ENCODE peak calls at places on chromosomes 16 and 17, in seven cellular contexts. J, K, U, T, R, L and O are unnamed samples.

GRCh38 chr17:27762527-27763305 is 37.6 kb downstream of the NOS2 start:
- DNase-seq in K (peak; percentile 28), U (no peak), L (no peak), J (peak; percentile 19), R (no peak), T (no peak), O (no peak)

GRCh38 chr17:80160536-80160935 is 9.3 kb upstream of the CARD14 start:
- DNase-seq in K (no peak), L (peak; percentile 52), J (no peak), U (no peak), R (no peak), T (no peak), O (no peak)

GRCh38 chr17:66602659-66603363 is 232.1 kb upstream of the CACNG5 start:
- DNase-seq in K (no peak), U (peak; percentile 4), L (no peak), T (no peak), J (peak; percentile 88), R (no peak), O (no peak)

GRCh38 chr16:13904179-13904691 is 15.7 kb upstream of the ERCC4 start:
- DNase-seq in L (no peak), U (no peak), T (no peak), R (no peak), K (no peak), J (no peak), O (no peak)

GRCh38 chr16:77414752-77415231 is 20.0 kb downstream of the ADAMTS18 start:
- DNase-seq in L (no peak), J (peak; percentile 38), U (no peak), K (no peak), T (no peak), R (no peak), O (no peak)

GRCh38 chr16:87665193-87665592 is 62.9 kb downstream of the JPH3 start:
- DNase-seq in R (no peak), L (no peak), J (no peak), U (no peak), K (no peak), T (no peak), O (no peak)

GRCh38 chr16:11914210-11914758 is 1.5 kb downstream of the GSPT1 start:
- DNase-seq in K (no peak), J (no peak), U (no peak), R (no peak), L (no peak), T (no peak), O (no peak)

GRCh38 chr16:17277981-17278381 is 192.8 kb downstream of the XYLT1 start:
- DNase-seq in J (no peak), K (peak; percentile 76), T (no peak), L (no peak), R (peak; percentile 24), U (peak; percentile 8), O (no peak)

GRCh38 chr17:2849327-2849670 is 53.1 kb downstream of the RAP1GAP2 start:
- DNase-seq in K (no peak), J (no peak), R (no peak), T (no peak), U (no peak), L (peak; percentile 79), O (no peak)

GRCh38 chr17:36085710-36086268 is 4.2 kb downstream of the CCL3 start:
- DNase-seq in T (no peak), K (no peak), L (no peak), J (no peak), U (no peak), R (no peak), O (no peak)

GRCh38 chr17:79188679-79189078 is 114.1 kb downstream of the ENGASE start:
- DNase-seq in J (no peak), L (no peak), U (no peak), R (no peak), K (no peak), T (no peak), O (no peak)

GRCh38 chr17:40632206-40632605 is 15.4 kb downstream of the SMARCE1 start:
- DNase-seq in R (no peak), L (no peak), T (no peak), J (no peak), U (no peak), K (no peak), O (no peak)

GRCh38 chr17:81336930-81337325 is 41.8 kb upstream of the SLC38A10 start:
- DNase-seq in T (no peak), U (no peak), R (no peak), K (peak; percentile 26), L (no peak), J (no peak), O (no peak)

GRCh38 chr16:64983983-64984382 is 137.9 kb downstream of the CDH11 start:
- DNase-seq in T (peak; percentile 8), R (no peak), L (peak; percentile 32), K (peak; percentile 26), J (peak; percentile 80), U (peak; percentile 35), O (peak; percentile 32)

GRCh38 chr17:82887255-82888164 is 47.7 kb upstream of the ZNF750 start:
- DNase-seq in K (no peak), T (no peak), U (no peak), L (no peak), R (no peak), J (no peak), O (no peak)

GRCh38 chr16:80084614-80085013 is 456.2 kb upstream of the DYNLRB2 start:
- DNase-seq in K (peak; percentile 32), T (peak; percentile 26), J (peak; percentile 29), R (no peak), U (peak; percentile 4), L (no peak), O (no peak)

GRCh38 chr17:77323413-77324171 is 182.8 kb downstream of the SEC14L1 start:
- DNase-seq in R (no peak), J (peak; percentile 49), K (peak; percentile 45), U (no peak), L (peak; percentile 61), T (no peak), O (no peak)

GRCh38 chr17:64723781-64724180 is 61.7 kb upstream of the SMURF2 start:
- DNase-seq in L (no peak), T (no peak), J (no peak), R (no peak), U (no peak), K (no peak), O (no peak)

GRCh38 chr17:44005865-44006580 is 1.6 kb downstream of the NAGS start:
- DNase-seq in T (peak; percentile 16), K (peak; percentile 75), L (peak; percentile 77), J (no peak), R (no peak), U (no peak), O (no peak)

GRCh38 chr16:87114832-87115231 is 202.4 kb downstream of the C16orf95 start:
- DNase-seq in T (peak; percentile 18), R (no peak), U (no peak), L (no peak), K (no peak), J (no peak), O (no peak)

GRCh38 chr16:35752773-35753558 is 2293.6 kb downstream of the TP53TG3F start:
- DNase-seq in T (no peak), R (no peak), L (no peak), U (no peak), K (no peak), J (no peak), O (no peak)

GRCh38 chr17:34203018-34203646 is 52.0 kb upstream of the CCL2 start:
- DNase-seq in T (no peak), J (no peak), U (no peak), L (no peak), R (no peak), K (no peak), O (no peak)
- H3K27ac ChIP-seq in T (no peak overlapping the region), J (no peak overlapping the region), U (no peak overlapping the region), L (no peak overlapping the region), R (no peak overlapping the region), K (no peak overlapping the region), O (no peak overlapping the region)

DNA sequence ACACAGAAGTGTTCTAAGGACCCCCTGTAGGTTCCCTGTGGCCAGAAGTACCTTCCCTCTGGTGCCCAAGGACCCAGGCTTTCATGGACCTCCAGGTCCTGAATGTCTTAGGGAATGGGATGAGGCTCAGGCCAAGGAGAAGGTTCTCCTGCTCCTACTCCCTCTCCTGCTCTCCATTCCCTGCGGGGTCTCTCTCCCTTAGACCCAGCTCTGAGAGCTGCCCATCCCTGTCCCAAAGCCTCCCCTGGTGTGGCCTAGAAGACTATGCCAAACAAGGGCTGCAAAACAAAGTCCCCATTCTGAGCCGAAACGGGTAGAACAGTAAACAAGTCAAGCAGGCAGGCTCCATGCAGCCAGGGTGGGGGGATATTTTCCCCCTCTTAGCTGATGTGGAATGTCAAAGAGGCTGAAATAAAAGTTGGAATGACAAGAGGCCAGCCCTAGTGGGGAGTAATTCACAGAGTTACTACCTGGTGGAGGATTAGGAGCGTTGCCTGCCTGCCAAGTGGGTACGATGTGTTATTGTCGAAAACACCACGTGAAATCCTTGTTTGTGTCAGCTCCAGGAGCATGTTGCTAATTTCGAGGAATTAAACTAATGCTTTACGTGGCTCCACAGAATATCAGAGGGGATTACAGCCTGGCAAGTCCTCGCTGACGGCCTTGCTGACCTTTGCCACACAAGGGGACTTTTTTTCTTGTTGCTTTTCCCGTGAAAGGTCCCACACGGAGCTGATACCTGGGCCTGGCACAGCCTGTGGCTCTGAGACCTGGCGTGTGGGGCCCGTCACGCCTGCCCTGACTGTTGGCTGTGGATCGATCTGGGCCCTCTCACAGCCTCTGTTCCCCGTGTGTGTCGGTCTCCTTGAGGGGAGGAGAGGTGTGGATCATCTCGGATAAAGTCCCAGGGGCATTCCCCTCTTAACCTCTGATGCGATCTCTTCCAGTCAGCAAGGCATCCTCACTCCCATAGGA is 2.9 kb downstream of the WFIKKN2 start:
- DNase-seq in U (no peak), R (no peak), J (no peak), T (no peak), K (no peak), L (no peak), O (peak; percentile 36)
- H3K27ac ChIP-seq in U (peak overlapping the region; percentile 98), R (no peak overlapping the region), J (no peak overlapping the region), T (no peak overlapping the region), K (no peak overlapping the region), L (no peak overlapping the region), O (peak overlapping the region; percentile 98)

DNA sequence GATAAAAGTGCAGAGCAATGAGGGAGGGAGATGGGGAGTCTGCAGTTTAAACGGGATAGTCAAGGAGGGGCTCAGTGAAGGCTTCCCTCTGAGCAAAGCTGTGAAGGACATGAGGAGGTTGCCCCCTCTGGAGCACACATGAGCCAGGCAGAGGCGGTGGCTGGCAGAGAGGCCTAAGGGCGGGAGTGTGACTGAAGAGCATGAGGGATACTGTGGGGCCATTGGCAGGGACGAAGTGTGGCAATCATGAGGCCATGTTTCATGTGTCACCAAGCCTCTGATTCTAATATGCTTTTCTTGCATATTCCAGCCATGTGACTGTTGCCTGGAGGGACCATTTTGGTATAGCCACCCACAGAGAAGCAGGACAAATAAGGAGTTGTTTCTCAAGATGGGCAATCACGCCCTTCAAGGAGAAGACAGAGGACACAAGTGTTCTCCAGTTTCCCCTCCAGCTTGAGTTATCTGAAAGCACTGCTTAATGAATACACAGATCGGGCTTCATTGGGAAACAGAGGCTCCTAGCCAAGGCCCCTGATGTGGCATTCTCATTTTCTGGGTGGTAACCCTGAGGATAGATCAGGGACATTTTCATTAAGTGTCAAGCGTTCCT is 68.0 kb downstream of the AKAP1 start:
- DNase-seq in T (no peak), L (no peak), J (no peak), K (no peak), R (no peak), U (no peak), O (no peak)
- H3K27ac ChIP-seq in T (no peak overlapping the region), L (no peak overlapping the region), J (no peak overlapping the region), K (no peak overlapping the region), R (no peak overlapping the region), U (no peak overlapping the region), O (no peak overlapping the region)

DNA sequence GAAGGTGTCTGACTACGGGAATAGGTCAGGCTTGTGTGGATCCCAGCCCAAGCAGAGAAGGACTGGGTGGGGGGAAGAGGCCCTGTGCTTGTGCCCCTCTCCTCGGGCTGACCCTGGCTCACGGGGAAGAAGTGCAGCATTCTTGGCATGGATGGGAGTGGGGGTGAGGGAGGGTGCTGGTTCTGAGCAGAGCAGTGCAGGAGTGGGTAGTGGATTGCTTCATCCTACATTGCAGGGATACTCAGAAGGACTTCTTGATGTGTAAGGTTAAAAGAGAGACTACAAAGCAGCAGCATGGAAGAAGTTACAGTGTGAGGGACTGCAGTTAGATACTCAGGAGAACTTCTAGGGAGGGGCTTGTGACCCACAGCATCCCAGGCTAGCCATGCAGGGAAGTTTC is 2.1 kb downstream of the ARHGAP23 start:
- DNase-seq in U (no peak), L (no peak), T (no peak), J (peak; percentile 47), K (no peak), R (no peak), O (no peak)
- H3K27ac ChIP-seq in U (peak overlapping the region; percentile 100), L (peak overlapping the region; percentile 85), T (peak overlapping the region; percentile 92), J (no peak overlapping the region), K (no peak overlapping the region), R (no peak overlapping the region), O (peak overlapping the region; percentile 99)